ENCODE peak calls at places on chromosomes 7 and 10, in six cellular contexts. C is IMR-90, W is upper lobe of right lung, U is activated B cell treated with CpG ODN at 0.5 μM for 24 hours, V is osteocyte, S is GM12865. X is an unnamed sample.

GRCh38 chr7:99794585-99795502 is 10.9 kb upstream of the CYP3A4 start:
- DNase-seq in V (no peak), S (no peak), C (no peak), U (no peak), W (no peak), X (no peak)

GRCh38 chr10:78535716-78536218 is 502.1 kb downstream of the RPS24 start:
- DNase-seq in U (no peak), C (no peak), V (no peak), W (no peak), S (no peak), X (no peak)

GRCh38 chr10:104935656-104936055 is 294.6 kb downstream of the SORCS3 start:
- DNase-seq in V (no peak), W (no peak), S (no peak), C (no peak), U (no peak), X (no peak)

GRCh38 chr10:71078454-71079145 is 133.8 kb upstream of the UNC5B start:
- DNase-seq in V (peak; percentile 66), U (no peak), W (peak; percentile 29), C (no peak), S (no peak), X (no peak)

GRCh38 chr10:110724116-110724701 is 80.1 kb downstream of the RBM20 start:
- DNase-seq in W (no peak), V (no peak), C (no peak), U (no peak), S (peak; percentile 66), X (no peak)

GRCh38 chr7:16268821-16269768 is 152.2 kb downstream of the CRPPA start:
- DNase-seq in W (no peak), U (no peak), C (peak; percentile 83), S (no peak), V (no peak), X (no peak)

GRCh38 chr7:12174931-12175330 is 36.2 kb upstream of the TMEM106B start:
- DNase-seq in V (no peak), U (no peak), C (no peak), W (no peak), S (no peak), X (no peak)

GRCh38 chr7:71787513-71787912 is 624.6 kb downstream of the CALN1 start:
- DNase-seq in W (no peak), V (no peak), U (no peak), C (no peak), S (no peak), X (no peak)

GRCh38 chr7:80937336-80937735 is 18.5 kb upstream of the SEMA3C start:
- DNase-seq in W (no peak), S (no peak), U (no peak), V (no peak), C (no peak), X (no peak)

GRCh38 chr7:104951546-104951945 is 62.5 kb upstream of the KMT2E start:
- DNase-seq in S (no peak), W (no peak), C (peak; percentile 73), U (no peak), V (no peak), X (no peak)

GRCh38 chr10:103708627-103709288 is 146.6 kb downstream of the SH3PXD2A start:
- DNase-seq in W (no peak), V (no peak), U (no peak), S (no peak), C (no peak), X (no peak)

GRCh38 chr7:116733924-116734591 is 62.1 kb downstream of the MET start:
- DNase-seq in S (peak; percentile 9), W (no peak), V (no peak), U (no peak), C (no peak), X (no peak)

GRCh38 chr10:89088901-89089300 is 98.3 kb downstream of the FAS start:
- DNase-seq in V (no peak), U (no peak), C (peak; percentile 81), W (no peak), S (no peak), X (no peak)

GRCh38 chr10:96995851-96996250 is 163.8 kb downstream of the LCOR start:
- DNase-seq in V (no peak), U (no peak), C (peak; percentile 20), W (no peak), S (no peak), X (no peak)

GRCh38 chr10:28532223-28532508 is 752 bp upstream of the WAC start:
- DNase-seq in S (no peak), V (no peak), W (no peak), U (no peak), C (no peak), X (no peak)

GRCh38 chr10:47378606-47379444 is 5.3 kb downstream of the ZNF488 start:
- DNase-seq in U (no peak), C (no peak), W (no peak), S (no peak), V (peak; percentile 73), X (no peak)

GRCh38 chr10:47371629-47372485 is 12.2 kb downstream of the ZNF488 start:
- DNase-seq in W (no peak), S (no peak), V (peak; percentile 64), C (no peak), U (no peak), X (no peak)

GRCh38 chr10:47372726-47373125 is 11.4 kb downstream of the ZNF488 start:
- DNase-seq in S (no peak), W (no peak), V (peak; percentile 69), U (no peak), C (no peak), X (no peak)

GRCh38 chr10:47376522-47377220 is 7.4 kb downstream of the ZNF488 start:
- DNase-seq in S (no peak), W (no peak), V (peak; percentile 51), C (no peak), U (no peak), X (no peak)

GRCh38 chr10:47374611-47375536 is 9.2 kb downstream of the ZNF488 start:
- DNase-seq in V (peak; percentile 73), C (peak; percentile 62), S (no peak), W (no peak), U (no peak), X (no peak)
- TF ChIP-seq CTCF in V (no peak), C (no peak), S (no peak), W (no peak), U (no peak), X (no peak)

GRCh38 chr7:97145068-97145467 is 27.6 kb downstream of the SDHAF3 start:
- DNase-seq in V (no peak), W (no peak), S (peak; percentile 32), U (no peak), C (peak; percentile 52), X (no peak)
- TF ChIP-seq CTCF in V (peak; percentile 64), W (peak; percentile 50), S (peak; percentile 20), U (no peak), C (peak; percentile 68), X (no peak)

GRCh38 chr10:13489035-13489434 is 39.8 kb downstream of the BEND7 start:
- DNase-seq in C (no peak), V (no peak), W (no peak), U (no peak), S (no peak), X (no peak)

GRCh38 chr10:13483951-13484350 is 44.9 kb downstream of the BEND7 start:
- DNase-seq in S (peak; percentile 62), C (no peak), U (peak; percentile 24), V (no peak), W (no peak), X (peak; percentile 25)

GRCh38 chr10:13483073-13483472 is 45.7 kb downstream of the BEND7 start:
- DNase-seq in W (no peak), C (no peak), S (peak; percentile 85), U (no peak), V (no peak), X (peak; percentile 21)

GRCh38 chr10:13481690-13482089 is 47.1 kb downstream of the BEND7 start:
- DNase-seq in C (no peak), S (no peak), V (no peak), U (no peak), W (no peak), X (no peak)

DNA sequence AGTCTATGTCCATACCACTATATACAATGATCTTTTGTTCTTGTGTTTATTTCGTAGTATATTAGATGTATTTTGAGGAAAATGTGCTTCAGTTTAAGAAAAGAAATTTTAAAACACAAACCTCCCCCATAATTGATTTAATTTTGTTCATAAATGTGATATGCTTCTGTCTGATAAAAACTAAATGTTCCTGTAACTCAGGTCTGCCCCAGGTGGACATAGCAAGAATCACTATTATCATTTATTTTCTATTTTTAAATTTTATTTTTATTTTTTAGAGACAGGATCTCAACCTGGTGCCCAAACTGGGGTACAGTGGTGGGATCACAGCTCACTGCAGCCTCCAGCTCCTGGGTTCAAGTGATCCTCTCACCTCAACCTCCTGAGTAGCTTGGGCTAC is 43.2 kb downstream of the BEND7 start:
- DNase-seq in V (no peak), W (no peak), U (no peak), S (no peak), C (no peak), X (no peak)
- TF ChIP-seq CTCF in V (peak; percentile 51), W (no peak), U (no peak), S (peak; percentile 22), C (peak; percentile 41), X (no peak)

DNA sequence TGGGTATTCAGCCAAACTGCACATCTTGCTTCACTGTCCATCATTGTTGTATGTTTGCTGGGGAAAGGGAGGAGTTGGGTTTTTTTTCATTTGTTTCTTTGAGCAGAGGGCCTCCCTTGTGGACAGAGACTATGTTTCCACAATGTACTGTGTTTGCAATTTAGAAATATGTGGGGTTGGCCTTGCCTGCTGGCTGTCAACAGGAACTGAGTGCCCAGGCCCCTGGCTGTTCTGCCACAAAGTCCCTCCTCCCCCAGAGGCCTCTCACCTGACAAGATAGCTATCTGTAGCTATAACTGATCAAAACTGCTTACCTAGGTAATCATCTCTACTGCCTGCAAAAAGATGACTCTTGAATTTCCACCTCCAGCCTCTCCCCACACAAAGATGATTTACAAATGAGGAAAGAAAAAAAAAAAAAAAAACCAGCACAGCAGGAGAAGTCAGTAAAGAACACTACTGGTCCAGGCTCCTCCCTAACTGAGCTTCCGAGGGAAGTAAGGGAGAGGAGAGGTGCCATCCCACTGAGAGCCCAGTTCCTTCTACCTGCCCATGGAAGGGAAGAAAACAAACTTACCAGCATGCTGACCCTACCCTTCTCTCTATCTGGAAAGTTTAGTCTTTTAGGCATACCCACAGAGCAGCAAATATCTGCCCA is 121.7 kb downstream of the SGMS1 start:
- DNase-seq in V (no peak), C (no peak), S (peak; percentile 73), U (no peak), W (no peak), X (peak; percentile 21)
- TF ChIP-seq CTCF in V (no peak), C (no peak), S (no peak), U (no peak), W (no peak), X (no peak)

DNA sequence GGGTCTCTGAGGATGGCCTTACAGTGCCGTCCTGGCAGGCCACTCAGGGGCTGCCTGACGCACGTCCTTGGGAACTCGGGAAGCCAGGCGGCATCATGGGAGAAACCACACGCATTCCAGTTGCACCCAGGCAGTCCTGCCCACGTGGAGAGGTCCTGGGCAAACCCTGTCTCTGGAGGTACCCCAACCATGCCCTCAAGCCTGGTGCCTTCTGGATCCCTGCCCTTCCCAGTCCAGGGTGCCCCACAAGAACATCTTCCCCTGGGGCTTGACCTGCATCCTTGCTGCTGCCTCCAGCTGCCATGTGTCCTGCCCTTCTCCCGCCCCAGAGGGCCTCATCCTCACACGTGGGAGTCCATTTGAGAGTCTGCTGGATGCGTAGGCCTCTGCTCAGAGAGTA is 200.3 kb upstream of the PPP2R2D start:
- DNase-seq in U (no peak), V (peak; percentile 83), C (no peak), W (peak; percentile 46), S (no peak), X (no peak)
- TF ChIP-seq CTCF in U (no peak), V (no peak), C (no peak), W (no peak), S (no peak), X (no peak)

X was measured in GM20000.